ENCODE peak calls at places on chromosomes 12 and 14, in five cellular contexts. One of them, this sample, is unnamed. For H3K27me3 and H3K4me1, the result is how much of the 10 kb centered on the place peaks cover.

GRCh38 chr12:124100572-124101178 is 127.7 kb downstream of the ZNF664 start:
- DNase-seq in testis: no peak
- DNase-seq in GM23338: no peak
- DNase-seq in neural progenitor cell: no peak
- DNase-seq in transverse colon: no peak
- DNase-seq in this sample: no peak

GRCh38 chr12:10497602-10498001 is 8.1 kb upstream of the EIF2S3B start:
- DNase-seq in testis: no peak
- DNase-seq in transverse colon: no peak
- DNase-seq in neural progenitor cell: no peak
- DNase-seq in GM23338: no peak
- DNase-seq in this sample: no peak

GRCh38 chr14:77574446-77575125 is 41.9 kb downstream of the SPTLC2 start:
- DNase-seq in testis: no peak
- DNase-seq in GM23338: no peak
- DNase-seq in transverse colon: no peak
- DNase-seq in neural progenitor cell: no peak
- DNase-seq in this sample: no peak

GRCh38 chr14:100524233-100524932 is 62.8 kb downstream of the BEGAIN start:
- DNase-seq in GM23338: no peak
- DNase-seq in testis: no peak
- DNase-seq in neural progenitor cell: no peak
- DNase-seq in transverse colon: no peak
- DNase-seq in this sample: no peak

GRCh38 chr14:53979747-53980642 is 23.4 kb upstream of the BMP4 start:
- DNase-seq in neural progenitor cell: no peak
- DNase-seq in transverse colon: peak
- DNase-seq in GM23338: peak
- DNase-seq in testis: no peak
- DNase-seq in this sample: no peak

GRCh38 chr14:99599440-99599839 is 4.6 kb downstream of the CCDC85C start:
- DNase-seq in testis: no peak
- DNase-seq in GM23338: no peak
- DNase-seq in neural progenitor cell: no peak
- DNase-seq in transverse colon: no peak
- DNase-seq in this sample: no peak

GRCh38 chr14:63050694-63051093 is 5.4 kb upstream of the KCNH5 start:
- DNase-seq in neural progenitor cell: no peak
- DNase-seq in testis: no peak
- DNase-seq in GM23338: no peak
- DNase-seq in transverse colon: no peak
- DNase-seq in this sample: no peak

GRCh38 chr14:71214241-71214640 is 307.0 kb downstream of the PCNX1 start:
- DNase-seq in GM23338: no peak
- DNase-seq in testis: no peak
- DNase-seq in neural progenitor cell: no peak
- DNase-seq in transverse colon: no peak
- DNase-seq in this sample: no peak

GRCh38 chr14:32950584-32950983 is 11.9 kb downstream of the NPAS3 start:
- DNase-seq in transverse colon: no peak
- DNase-seq in testis: no peak
- DNase-seq in neural progenitor cell: no peak
- DNase-seq in GM23338: peak
- DNase-seq in this sample: no peak

GRCh38 chr12:32841061-32841460 is 55.5 kb downstream of the PKP2 start:
- DNase-seq in GM23338: no peak
- DNase-seq in neural progenitor cell: no peak
- DNase-seq in testis: no peak
- DNase-seq in transverse colon: no peak
- DNase-seq in this sample: no peak

GRCh38 chr12:69066420-69067373 is 133.7 kb upstream of the CPM start:
- DNase-seq in testis: no peak
- DNase-seq in transverse colon: no peak
- DNase-seq in neural progenitor cell: no peak
- DNase-seq in GM23338: peak
- DNase-seq in this sample: no peak

GRCh38 chr14:61616524-61617185 is 78.7 kb upstream of the HIF1A start:
- DNase-seq in neural progenitor cell: no peak
- DNase-seq in testis: no peak
- DNase-seq in GM23338: no peak
- DNase-seq in transverse colon: no peak
- DNase-seq in this sample: no peak

GRCh38 chr12:100346660-100347059 is 10.2 kb upstream of the SLC17A8 start:
- DNase-seq in GM23338: no peak
- DNase-seq in transverse colon: no peak
- DNase-seq in neural progenitor cell: no peak
- DNase-seq in testis: no peak
- DNase-seq in this sample: no peak

GRCh38 chr14:99757331-99758070 is 35.7 kb upstream of the EML1 start:
- DNase-seq in transverse colon: no peak
- DNase-seq in GM23338: no peak
- DNase-seq in neural progenitor cell: no peak
- DNase-seq in testis: no peak
- DNase-seq in this sample: no peak

GRCh38 chr12:25959069-25959961 is 833 bp downstream of the RASSF8 start:
- DNase-seq in GM23338: peak
- DNase-seq in testis: peak
- DNase-seq in transverse colon: peak
- DNase-seq in neural progenitor cell: peak
- DNase-seq in this sample: peak

GRCh38 chr12:102961488-102961801 is 4.0 kb downstream of the ASCL1 start:
- DNase-seq in neural progenitor cell: no peak
- DNase-seq in GM23338: no peak
- DNase-seq in testis: no peak
- DNase-seq in transverse colon: no peak
- DNase-seq in this sample: no peak

GRCh38 chr12:88570103-88570502 is 10.2 kb downstream of the KITLG start:
- DNase-seq in neural progenitor cell: no peak
- DNase-seq in transverse colon: no peak
- DNase-seq in testis: no peak
- DNase-seq in GM23338: no peak
- DNase-seq in this sample: no peak

GRCh38 chr14:103006106-103006505 is 51.2 kb downstream of the CDC42BPB start:
- DNase-seq in neural progenitor cell: no peak
- DNase-seq in transverse colon: no peak
- DNase-seq in testis: no peak
- DNase-seq in GM23338: no peak
- DNase-seq in this sample: no peak

GRCh38 chr14:54754623-54755386 is 147.8 kb downstream of the GCH1 start:
- DNase-seq in testis: no peak
- DNase-seq in GM23338: no peak
- DNase-seq in neural progenitor cell: no peak
- DNase-seq in transverse colon: no peak
- DNase-seq in this sample: no peak

GRCh38 chr14:105861985-105862465 is 335.6 kb downstream of the TMEM121 start:
- DNase-seq in transverse colon: peak
- DNase-seq in testis: peak
- DNase-seq in GM23338: no peak
- DNase-seq in neural progenitor cell: no peak
- DNase-seq in this sample: no peak

GRCh38 chr12:126493366-126494108 is 1428.3 kb downstream of the AACS start:
- DNase-seq in neural progenitor cell: no peak
- DNase-seq in GM23338: no peak
- DNase-seq in transverse colon: no peak
- DNase-seq in testis: no peak
- DNase-seq in this sample: no peak

GRCh38 chr12:112422531-112422930 is 3.8 kb downstream of the PTPN11 start:
- DNase-seq in transverse colon: no peak
- DNase-seq in neural progenitor cell: no peak
- DNase-seq in GM23338: peak
- DNase-seq in testis: peak
- DNase-seq in this sample: no peak

GRCh38 chr12:50224026-50224692 is 57.0 kb upstream of the CERS5 start:
- DNase-seq in testis: no peak
- DNase-seq in neural progenitor cell: peak
- DNase-seq in GM23338: peak
- DNase-seq in transverse colon: peak
- DNase-seq in this sample: no peak

GRCh38 chr14:37453985-37454384 is 141.1 kb downstream of the FOXA1 start:
- DNase-seq in testis: no peak
- DNase-seq in GM23338: no peak
- DNase-seq in transverse colon: no peak
- DNase-seq in neural progenitor cell: no peak
- DNase-seq in this sample: no peak

GRCh38 chr12:71746983-71747611 is 7.6 kb upstream of the RAB21 start:
- DNase-seq in GM23338: peak
- DNase-seq in testis: peak
- DNase-seq in neural progenitor cell: peak
- DNase-seq in transverse colon: peak
- DNase-seq in this sample: peak

GRCh38 chr14:76227450-76228050 is 75.8 kb downstream of the GPATCH2L start:
- DNase-seq in neural progenitor cell: no peak
- DNase-seq in GM23338: no peak
- DNase-seq in transverse colon: no peak
- DNase-seq in testis: no peak
- DNase-seq in this sample: no peak

GRCh38 chr12:85489194-85489593 is 209.2 kb downstream of the ALX1 start:
- DNase-seq in GM23338: no peak
- DNase-seq in transverse colon: no peak
- DNase-seq in neural progenitor cell: no peak
- DNase-seq in testis: no peak
- DNase-seq in this sample: no peak

GRCh38 chr14:97873291-97873690 is 1076.1 kb downstream of the VRK1 start:
- DNase-seq in transverse colon: no peak
- DNase-seq in testis: no peak
- DNase-seq in neural progenitor cell: no peak
- DNase-seq in GM23338: no peak
- DNase-seq in this sample: no peak

GRCh38 chr14:97878206-97878605 is 1081.0 kb downstream of the VRK1 start:
- DNase-seq in neural progenitor cell: no peak
- DNase-seq in GM23338: no peak
- DNase-seq in testis: no peak
- DNase-seq in transverse colon: no peak
- DNase-seq in this sample: no peak

GRCh38 chr14:97878727-97879126 is 1081.5 kb downstream of the VRK1 start:
- DNase-seq in testis: peak
- DNase-seq in neural progenitor cell: no peak
- DNase-seq in transverse colon: peak
- DNase-seq in GM23338: no peak
- DNase-seq in this sample: no peak

GRCh38 chr14:97874394-97874793 is 1077.2 kb downstream of the VRK1 start:
- DNase-seq in GM23338: no peak
- DNase-seq in transverse colon: no peak
- DNase-seq in neural progenitor cell: no peak
- DNase-seq in testis: no peak
- DNase-seq in this sample: no peak
- H3K4me3 ChIP-seq in GM23338: no peak
- H3K4me3 ChIP-seq in transverse colon: no peak
- H3K4me3 ChIP-seq in neural progenitor cell: no peak
- H3K4me3 ChIP-seq in testis: no peak
- H3K4me3 ChIP-seq in this sample: no peak

GRCh38 chr12:53756300-53757094 is 4.7 kb upstream of the CISTR start:
- DNase-seq in GM23338: peak
- DNase-seq in neural progenitor cell: peak
- DNase-seq in testis: no peak
- DNase-seq in transverse colon: no peak
- DNase-seq in this sample: no peak

GRCh38 chr12:53757095-53757770 is 5.5 kb upstream of the CISTR start:
- DNase-seq in GM23338: peak
- DNase-seq in transverse colon: peak
- DNase-seq in neural progenitor cell: peak
- DNase-seq in testis: peak
- DNase-seq in this sample: peak

GRCh38 chr12:53755451-53756290 is 3.9 kb upstream of the CISTR start:
- DNase-seq in GM23338: peak
- DNase-seq in transverse colon: no peak
- DNase-seq in testis: no peak
- DNase-seq in neural progenitor cell: no peak
- DNase-seq in this sample: no peak

GRCh38 chr12:53759261-53759660 is 7.5 kb upstream of the CISTR start:
- DNase-seq in transverse colon: no peak
- DNase-seq in GM23338: no peak
- DNase-seq in testis: no peak
- DNase-seq in neural progenitor cell: no peak
- DNase-seq in this sample: no peak

DNA sequence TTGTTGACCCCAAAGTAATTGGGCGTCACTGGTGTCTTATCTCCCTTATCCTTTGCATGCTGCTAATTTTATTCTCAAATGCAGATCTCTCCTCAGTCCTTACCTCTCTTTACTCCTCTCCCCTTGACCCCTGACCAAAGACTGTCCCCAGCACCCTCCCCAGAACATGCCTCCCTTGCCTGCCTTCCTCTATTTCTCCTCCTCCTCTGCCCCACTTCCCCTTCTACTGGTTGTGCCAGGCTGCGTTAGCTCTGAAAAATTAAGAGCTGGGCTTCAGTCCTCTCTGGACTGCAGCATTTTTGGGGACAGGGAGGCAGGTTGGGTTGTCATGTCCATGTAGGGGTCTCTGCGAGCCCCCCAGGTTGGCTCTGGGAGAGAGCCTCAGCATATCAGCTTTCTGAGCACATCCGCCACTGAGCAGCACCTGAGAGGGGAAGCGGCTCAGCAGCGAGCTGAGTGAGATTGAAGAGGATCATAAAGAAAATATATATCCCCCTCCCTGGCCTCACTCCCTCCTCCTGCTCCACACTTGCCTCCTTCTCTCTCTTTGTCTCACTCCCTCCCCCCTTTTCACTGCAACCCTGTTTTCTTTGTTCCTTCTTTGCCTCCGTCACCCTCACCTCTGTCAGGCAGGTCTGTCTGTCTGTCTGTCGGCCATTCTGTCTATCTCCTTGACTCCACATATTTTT is 6.4 kb upstream of the CISTR start:
- DNase-seq in testis: no peak
- DNase-seq in GM23338: no peak
- DNase-seq in transverse colon: no peak
- DNase-seq in neural progenitor cell: no peak
- DNase-seq in this sample: no peak
- H3K27me3 ChIP-seq in testis: under half
- H3K27me3 ChIP-seq in GM23338: half or more
- H3K27me3 ChIP-seq in transverse colon: half or more
- H3K27me3 ChIP-seq in neural progenitor cell: half or more
- H3K27me3 ChIP-seq in this sample: under half

GRCh38 chr12:52032797-52033505 is 18.3 kb upstream of the NR4A1 start:
- DNase-seq in neural progenitor cell: peak
- DNase-seq in transverse colon: peak
- DNase-seq in testis: peak
- DNase-seq in GM23338: peak
- DNase-seq in this sample: peak
- H3K4me1 ChIP-seq in neural progenitor cell: under half
- H3K4me1 ChIP-seq in transverse colon: under half
- H3K4me1 ChIP-seq in testis: under half
- H3K4me1 ChIP-seq in GM23338: under half
- H3K4me1 ChIP-seq in this sample: under half

GRCh38 chr12:122558721-122559641 is 31.9 kb downstream of the KNTC1 start:
- DNase-seq in neural progenitor cell: no peak
- DNase-seq in testis: no peak
- DNase-seq in GM23338: no peak
- DNase-seq in transverse colon: no peak
- DNase-seq in this sample: no peak
- H3K4me3 ChIP-seq in neural progenitor cell: no peak
- H3K4me3 ChIP-seq in testis: no peak
- H3K4me3 ChIP-seq in GM23338: no peak
- H3K4me3 ChIP-seq in transverse colon: no peak
- H3K4me3 ChIP-seq in this sample: no peak